ENCODE peak calls at places on chromosomes 11 and 22, in ten cellular contexts. One of them, this sample, is unnamed. For H3K9me3, the result is how much of the 10 kb centered on the place peaks cover.

GRCh38 chr11:124886476-124886875 is 11.2 kb downstream of the ROBO4 start:
- DNase-seq in heart left ventricle: no peak
- DNase-seq in uterus: no peak
- DNase-seq in left ventricle myocardium inferior: no peak
- DNase-seq in stomach: no peak
- DNase-seq in mammary epithelial cell: no peak
- DNase-seq in colonic mucosa: no peak
- DNase-seq in kidney: no peak
- DNase-seq in IMR-90: no peak
- DNase-seq in fibroblast of lung: no peak
- DNase-seq in this sample: no peak

GRCh38 chr22:20031732-20032406 is 11.0 kb downstream of the TANGO2 start:
- DNase-seq in heart left ventricle: no peak
- DNase-seq in uterus: no peak
- DNase-seq in left ventricle myocardium inferior: no peak
- DNase-seq in stomach: peak
- DNase-seq in mammary epithelial cell: peak
- DNase-seq in colonic mucosa: peak
- DNase-seq in kidney: no peak
- DNase-seq in IMR-90: no peak
- DNase-seq in fibroblast of lung: no peak
- DNase-seq in this sample: peak

GRCh38 chr11:105718641-105719040 is 108.8 kb downstream of the GRIA4 start:
- DNase-seq in heart left ventricle: no peak
- DNase-seq in uterus: no peak
- DNase-seq in left ventricle myocardium inferior: no peak
- DNase-seq in stomach: no peak
- DNase-seq in mammary epithelial cell: no peak
- DNase-seq in colonic mucosa: no peak
- DNase-seq in kidney: no peak
- DNase-seq in IMR-90: no peak
- DNase-seq in fibroblast of lung: peak
- DNase-seq in this sample: no peak

GRCh38 chr11:10654211-10655150 is 39.1 kb downstream of the IRAG1 start:
- DNase-seq in heart left ventricle: no peak
- DNase-seq in uterus: no peak
- DNase-seq in left ventricle myocardium inferior: no peak
- DNase-seq in stomach: no peak
- DNase-seq in mammary epithelial cell: peak
- DNase-seq in colonic mucosa: no peak
- DNase-seq in kidney: no peak
- DNase-seq in IMR-90: peak
- DNase-seq in fibroblast of lung: peak
- DNase-seq in this sample: no peak

GRCh38 chr22:20112623-20113511 is 3.0 kb upstream of the RANBP1 start:
- DNase-seq in heart left ventricle: peak
- DNase-seq in uterus: no peak
- DNase-seq in left ventricle myocardium inferior: peak
- DNase-seq in stomach: no peak
- DNase-seq in mammary epithelial cell: no peak
- DNase-seq in colonic mucosa: no peak
- DNase-seq in kidney: peak
- DNase-seq in IMR-90: no peak
- DNase-seq in fibroblast of lung: no peak
- DNase-seq in this sample: no peak

GRCh38 chr11:103929168-103929903 is 107.1 kb upstream of the DDI1 start:
- DNase-seq in heart left ventricle: no peak
- DNase-seq in uterus: no peak
- DNase-seq in left ventricle myocardium inferior: no peak
- DNase-seq in stomach: no peak
- DNase-seq in mammary epithelial cell: no peak
- DNase-seq in colonic mucosa: no peak
- DNase-seq in kidney: no peak
- DNase-seq in IMR-90: no peak
- DNase-seq in fibroblast of lung: no peak
- DNase-seq in this sample: no peak

GRCh38 chr22:32531955-32532818 is 57.6 kb downstream of the FBXO7 start:
- DNase-seq in heart left ventricle: peak
- DNase-seq in uterus: peak
- DNase-seq in left ventricle myocardium inferior: peak
- DNase-seq in stomach: peak
- DNase-seq in mammary epithelial cell: peak
- DNase-seq in colonic mucosa: peak
- DNase-seq in kidney: peak
- DNase-seq in IMR-90: peak
- DNase-seq in fibroblast of lung: peak
- DNase-seq in this sample: no peak

GRCh38 chr22:24433001-24433867 is 5.8 kb downstream of the ADORA2A start:
- DNase-seq in heart left ventricle: peak
- DNase-seq in uterus: no peak
- DNase-seq in left ventricle myocardium inferior: no peak
- DNase-seq in stomach: no peak
- DNase-seq in mammary epithelial cell: no peak
- DNase-seq in colonic mucosa: no peak
- DNase-seq in kidney: peak
- DNase-seq in IMR-90: no peak
- DNase-seq in fibroblast of lung: no peak
- DNase-seq in this sample: no peak

GRCh38 chr11:86692317-86692716 is 19.9 kb upstream of the ME3 start:
- DNase-seq in heart left ventricle: no peak
- DNase-seq in uterus: no peak
- DNase-seq in left ventricle myocardium inferior: no peak
- DNase-seq in stomach: no peak
- DNase-seq in mammary epithelial cell: peak
- DNase-seq in colonic mucosa: no peak
- DNase-seq in kidney: no peak
- DNase-seq in IMR-90: peak
- DNase-seq in fibroblast of lung: peak
- DNase-seq in this sample: no peak

GRCh38 chr11:86693501-86693900 is 21.1 kb upstream of the ME3 start:
- DNase-seq in heart left ventricle: no peak
- DNase-seq in uterus: no peak
- DNase-seq in left ventricle myocardium inferior: no peak
- DNase-seq in stomach: no peak
- DNase-seq in mammary epithelial cell: no peak
- DNase-seq in colonic mucosa: no peak
- DNase-seq in kidney: no peak
- DNase-seq in IMR-90: no peak
- DNase-seq in fibroblast of lung: no peak
- DNase-seq in this sample: no peak

GRCh38 chr11:86696004-86696403 is 23.6 kb upstream of the ME3 start:
- DNase-seq in heart left ventricle: no peak
- DNase-seq in uterus: no peak
- DNase-seq in left ventricle myocardium inferior: no peak
- DNase-seq in stomach: no peak
- DNase-seq in mammary epithelial cell: peak
- DNase-seq in colonic mucosa: no peak
- DNase-seq in kidney: no peak
- DNase-seq in IMR-90: peak
- DNase-seq in fibroblast of lung: peak
- DNase-seq in this sample: no peak

GRCh38 chr11:86695391-86695790 is 23.0 kb upstream of the ME3 start:
- DNase-seq in heart left ventricle: no peak
- DNase-seq in uterus: no peak
- DNase-seq in left ventricle myocardium inferior: no peak
- DNase-seq in stomach: no peak
- DNase-seq in mammary epithelial cell: no peak
- DNase-seq in colonic mucosa: no peak
- DNase-seq in kidney: no peak
- DNase-seq in IMR-90: peak
- DNase-seq in fibroblast of lung: peak
- DNase-seq in this sample: no peak

DNA sequence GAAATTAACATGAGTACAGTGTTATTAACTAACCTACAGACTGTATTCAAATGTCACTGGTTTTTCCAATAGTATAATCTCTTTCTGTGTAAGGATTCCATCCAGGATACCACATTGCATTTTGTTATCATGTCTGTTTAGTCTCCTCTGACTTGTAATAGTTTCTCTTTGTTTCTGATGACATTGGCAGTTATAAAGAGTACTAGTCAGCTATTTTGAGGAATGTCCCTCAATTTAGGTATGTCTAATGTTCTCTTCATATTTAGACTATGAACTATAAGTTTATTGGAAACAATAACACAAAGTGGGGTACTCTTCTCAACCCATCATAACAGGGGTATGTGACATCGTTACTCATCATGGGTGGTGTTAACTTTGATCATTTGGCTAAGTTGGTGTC is 20.3 kb upstream of the ME3 start:
- DNase-seq in heart left ventricle: no peak
- DNase-seq in uterus: no peak
- DNase-seq in left ventricle myocardium inferior: no peak
- DNase-seq in stomach: no peak
- DNase-seq in mammary epithelial cell: no peak
- DNase-seq in colonic mucosa: no peak
- DNase-seq in kidney: no peak
- DNase-seq in IMR-90: no peak
- DNase-seq in fibroblast of lung: no peak
- DNase-seq in this sample: no peak
- TF ChIP-seq CTCF in heart left ventricle: no peak
- TF ChIP-seq CTCF in uterus: no peak
- TF ChIP-seq CTCF in left ventricle myocardium inferior: no peak
- TF ChIP-seq CTCF in stomach: no peak
- TF ChIP-seq CTCF in mammary epithelial cell: no peak
- TF ChIP-seq CTCF in colonic mucosa: no peak
- TF ChIP-seq CTCF in kidney: no peak
- TF ChIP-seq CTCF in IMR-90: no peak
- TF ChIP-seq CTCF in fibroblast of lung: no peak
- TF ChIP-seq CTCF in this sample: no peak

GRCh38 chr11:122123258-122123929 is 7.4 kb upstream of the BLID start:
- DNase-seq in heart left ventricle: no peak
- DNase-seq in uterus: no peak
- DNase-seq in left ventricle myocardium inferior: no peak
- DNase-seq in stomach: no peak
- DNase-seq in mammary epithelial cell: no peak
- DNase-seq in colonic mucosa: no peak
- DNase-seq in kidney: no peak
- DNase-seq in IMR-90: no peak
- DNase-seq in fibroblast of lung: no peak
- DNase-seq in this sample: no peak

GRCh38 chr11:122126024-122126678 is 10.1 kb upstream of the BLID start:
- DNase-seq in heart left ventricle: no peak
- DNase-seq in uterus: no peak
- DNase-seq in left ventricle myocardium inferior: no peak
- DNase-seq in stomach: no peak
- DNase-seq in mammary epithelial cell: no peak
- DNase-seq in colonic mucosa: no peak
- DNase-seq in kidney: no peak
- DNase-seq in IMR-90: no peak
- DNase-seq in fibroblast of lung: no peak
- DNase-seq in this sample: no peak

GRCh38 chr11:122127020-122127419 is 11.0 kb upstream of the BLID start:
- DNase-seq in heart left ventricle: no peak
- DNase-seq in uterus: no peak
- DNase-seq in left ventricle myocardium inferior: no peak
- DNase-seq in stomach: no peak
- DNase-seq in mammary epithelial cell: no peak
- DNase-seq in colonic mucosa: no peak
- DNase-seq in kidney: no peak
- DNase-seq in IMR-90: no peak
- DNase-seq in fibroblast of lung: no peak
- DNase-seq in this sample: no peak

GRCh38 chr11:122131126-122131525 is 15.1 kb upstream of the BLID start:
- DNase-seq in heart left ventricle: no peak
- DNase-seq in uterus: no peak
- DNase-seq in left ventricle myocardium inferior: no peak
- DNase-seq in stomach: no peak
- DNase-seq in mammary epithelial cell: no peak
- DNase-seq in colonic mucosa: no peak
- DNase-seq in kidney: no peak
- DNase-seq in IMR-90: no peak
- DNase-seq in fibroblast of lung: no peak
- DNase-seq in this sample: no peak

DNA sequence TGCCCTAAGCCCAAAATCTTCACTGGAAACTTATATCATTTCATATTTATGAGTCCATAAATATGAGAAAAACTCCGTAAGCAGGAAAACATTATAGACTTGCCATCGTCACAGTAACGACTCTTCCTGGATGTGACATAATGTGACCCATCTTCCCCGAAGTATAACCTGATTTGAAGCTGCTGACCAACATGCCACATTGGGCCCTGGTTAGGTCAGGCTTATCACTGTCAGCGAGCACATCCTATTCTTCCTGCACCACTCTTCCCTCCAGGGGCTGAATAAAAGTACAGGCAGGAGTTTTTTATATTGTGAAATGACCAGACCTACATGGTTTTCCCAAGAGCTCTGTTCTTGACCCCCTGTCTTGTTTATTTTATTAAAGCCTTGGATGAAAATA is 12.1 kb upstream of the BLID start:
- DNase-seq in heart left ventricle: no peak
- DNase-seq in uterus: no peak
- DNase-seq in left ventricle myocardium inferior: no peak
- DNase-seq in stomach: no peak
- DNase-seq in mammary epithelial cell: no peak
- DNase-seq in colonic mucosa: no peak
- DNase-seq in kidney: no peak
- DNase-seq in IMR-90: no peak
- DNase-seq in fibroblast of lung: no peak
- DNase-seq in this sample: no peak
- H3K27ac ChIP-seq in heart left ventricle: no peak
- H3K27ac ChIP-seq in uterus: no peak
- H3K27ac ChIP-seq in left ventricle myocardium inferior: no peak
- H3K27ac ChIP-seq in stomach: no peak
- H3K27ac ChIP-seq in mammary epithelial cell: no peak
- H3K27ac ChIP-seq in colonic mucosa: no peak
- H3K27ac ChIP-seq in kidney: no peak
- H3K27ac ChIP-seq in IMR-90: peak
- H3K27ac ChIP-seq in fibroblast of lung: no peak
- H3K27ac ChIP-seq in this sample: no peak

GRCh38 chr22:48783821-48784266 is 1043.8 kb downstream of the BRD1 start:
- DNase-seq in heart left ventricle: no peak
- DNase-seq in uterus: no peak
- DNase-seq in left ventricle myocardium inferior: no peak
- DNase-seq in stomach: no peak
- DNase-seq in mammary epithelial cell: no peak
- DNase-seq in colonic mucosa: no peak
- DNase-seq in kidney: no peak
- DNase-seq in IMR-90: no peak
- DNase-seq in fibroblast of lung: no peak
- DNase-seq in this sample: no peak
- H3K9me3 ChIP-seq in heart left ventricle: under half
- H3K9me3 ChIP-seq in uterus: under half
- H3K9me3 ChIP-seq in left ventricle myocardium inferior: under half
- H3K9me3 ChIP-seq in stomach: under half
- H3K9me3 ChIP-seq in mammary epithelial cell: under half
- H3K9me3 ChIP-seq in colonic mucosa: under half
- H3K9me3 ChIP-seq in kidney: under half
- H3K9me3 ChIP-seq in IMR-90: half or more
- H3K9me3 ChIP-seq in fibroblast of lung: under half
- H3K9me3 ChIP-seq in this sample: under half

DNA sequence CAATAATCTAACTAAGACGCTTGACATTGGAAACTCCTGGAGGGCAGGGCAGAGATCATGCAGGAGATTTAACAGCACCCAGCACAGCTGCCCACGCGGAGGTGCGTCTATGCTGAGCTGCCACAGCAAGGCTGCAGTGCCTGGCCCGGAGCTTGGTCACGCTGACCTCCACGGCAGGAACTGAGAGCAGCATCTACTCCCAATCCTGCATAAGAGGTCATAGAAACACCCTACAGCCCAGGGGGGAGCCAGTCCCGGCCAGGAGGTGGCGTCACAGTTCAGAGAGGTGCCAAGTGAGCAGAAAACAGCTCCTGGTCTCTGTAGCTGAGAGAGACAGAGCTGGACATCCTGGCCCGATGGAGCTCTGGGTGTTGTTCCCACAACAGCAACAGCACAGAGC is 121.1 kb upstream of the TMEM45B start:
- DNase-seq in heart left ventricle: no peak
- DNase-seq in uterus: no peak
- DNase-seq in left ventricle myocardium inferior: no peak
- DNase-seq in stomach: no peak
- DNase-seq in mammary epithelial cell: no peak
- DNase-seq in colonic mucosa: peak
- DNase-seq in kidney: no peak
- DNase-seq in IMR-90: no peak
- DNase-seq in fibroblast of lung: no peak
- DNase-seq in this sample: no peak
- TF ChIP-seq CTCF in heart left ventricle: no peak
- TF ChIP-seq CTCF in uterus: no peak
- TF ChIP-seq CTCF in left ventricle myocardium inferior: no peak
- TF ChIP-seq CTCF in stomach: no peak
- TF ChIP-seq CTCF in mammary epithelial cell: peak
- TF ChIP-seq CTCF in colonic mucosa: no peak
- TF ChIP-seq CTCF in kidney: no peak
- TF ChIP-seq CTCF in IMR-90: no peak
- TF ChIP-seq CTCF in fibroblast of lung: no peak
- TF ChIP-seq CTCF in this sample: no peak